ENCODE peak calls at places on chromosomes 2 and 18, in six cellular contexts. B, M, C, V, N and S are unnamed samples.

GRCh38 chr2:112010751-112011150 is 44.3 kb upstream of the TMEM87B start:
- DNase-seq in B (no peak), M (no peak), C (no peak), V (peak; percentile 78), N (no peak), S (no peak)

GRCh38 chr2:239779592-239779983 is 245.6 kb downstream of the NDUFA10 start:
- DNase-seq in B (no peak), M (no peak), C (no peak), V (no peak), N (no peak), S (peak; percentile 51)

GRCh38 chr18:59874166-59874565 is 25.6 kb upstream of the PMAIP1 start:
- DNase-seq in B (no peak), M (peak; percentile 61), C (no peak), V (no peak), N (peak; percentile 94), S (no peak)

GRCh38 chr18:57837917-57838548 is 34.9 kb upstream of the ATP8B1 start:
- DNase-seq in B (no peak), M (peak; percentile 54), C (no peak), V (no peak), N (peak; percentile 70), S (no peak)

GRCh38 chr18:63266888-63267790 is 52.4 kb downstream of the BCL2 start:
- DNase-seq in B (no peak), M (no peak), C (no peak), V (no peak), N (no peak), S (no peak)

GRCh38 chr18:32010124-32010745 is 8.4 kb upstream of the RNF125 start:
- DNase-seq in B (no peak), M (no peak), C (no peak), V (no peak), N (no peak), S (no peak)

GRCh38 chr18:62678847-62679535 is 36.4 kb upstream of the PHLPP1 start:
- DNase-seq in B (no peak), M (no peak), C (peak; percentile 15), V (no peak), N (no peak), S (no peak)

GRCh38 chr2:119678021-119678656 is 862 bp upstream of the TMEM177 start:
- DNase-seq in B (no peak), M (no peak), C (no peak), V (no peak), N (no peak), S (no peak)

GRCh38 chr2:208037564-208038487 is 12.5 kb upstream of the PLEKHM3 start:
- DNase-seq in B (no peak), M (no peak), C (no peak), V (no peak), N (no peak), S (no peak)

GRCh38 chr18:24979223-24979622 is 372.7 kb downstream of the ZNF521 start:
- DNase-seq in B (no peak), M (no peak), C (peak; percentile 46), V (no peak), N (no peak), S (no peak)

GRCh38 chr18:24985616-24986015 is 366.4 kb downstream of the ZNF521 start:
- DNase-seq in B (no peak), M (no peak), C (no peak), V (no peak), N (peak; percentile 22), S (no peak)

GRCh38 chr18:24986611-24987270 is 365.2 kb downstream of the ZNF521 start:
- DNase-seq in B (no peak), M (no peak), C (peak; percentile 37), V (no peak), N (peak; percentile 4), S (no peak)

GRCh38 chr18:24983566-24983965 is 368.4 kb downstream of the ZNF521 start:
- DNase-seq in B (no peak), M (no peak), C (no peak), V (no peak), N (no peak), S (no peak)

DNA sequence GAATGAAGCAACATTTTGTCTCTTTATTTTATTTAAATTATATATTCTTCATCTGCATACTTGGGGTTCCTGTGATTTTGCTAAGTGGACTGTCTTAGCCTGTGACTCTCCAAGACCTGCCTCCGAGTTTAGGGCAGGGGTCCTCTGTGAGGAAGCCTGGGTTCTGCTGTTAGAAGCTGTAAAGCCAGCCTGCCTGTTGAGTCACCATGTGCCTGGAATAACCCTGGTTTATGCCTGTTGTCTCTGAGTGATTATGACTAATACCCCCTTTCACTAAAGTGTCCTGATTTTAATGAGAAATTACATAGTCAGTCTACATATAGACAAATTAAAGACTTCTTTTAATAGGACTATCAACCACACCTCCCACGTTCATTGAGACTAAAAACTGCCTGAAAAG is 369.1 kb downstream of the ZNF521 start:
- DNase-seq in B (no peak), M (no peak), C (no peak), V (no peak), N (peak; percentile 27), S (no peak)
- H3K27me3 ChIP-seq in B (peaks cover 6% of the 10 kb centered on the region), M (no peaks in the 10 kb centered on the region), C (no peaks in the 10 kb centered on the region), V (no peaks in the 10 kb centered on the region), N (no peaks in the 10 kb centered on the region), S (no peaks in the 10 kb centered on the region)

DNA sequence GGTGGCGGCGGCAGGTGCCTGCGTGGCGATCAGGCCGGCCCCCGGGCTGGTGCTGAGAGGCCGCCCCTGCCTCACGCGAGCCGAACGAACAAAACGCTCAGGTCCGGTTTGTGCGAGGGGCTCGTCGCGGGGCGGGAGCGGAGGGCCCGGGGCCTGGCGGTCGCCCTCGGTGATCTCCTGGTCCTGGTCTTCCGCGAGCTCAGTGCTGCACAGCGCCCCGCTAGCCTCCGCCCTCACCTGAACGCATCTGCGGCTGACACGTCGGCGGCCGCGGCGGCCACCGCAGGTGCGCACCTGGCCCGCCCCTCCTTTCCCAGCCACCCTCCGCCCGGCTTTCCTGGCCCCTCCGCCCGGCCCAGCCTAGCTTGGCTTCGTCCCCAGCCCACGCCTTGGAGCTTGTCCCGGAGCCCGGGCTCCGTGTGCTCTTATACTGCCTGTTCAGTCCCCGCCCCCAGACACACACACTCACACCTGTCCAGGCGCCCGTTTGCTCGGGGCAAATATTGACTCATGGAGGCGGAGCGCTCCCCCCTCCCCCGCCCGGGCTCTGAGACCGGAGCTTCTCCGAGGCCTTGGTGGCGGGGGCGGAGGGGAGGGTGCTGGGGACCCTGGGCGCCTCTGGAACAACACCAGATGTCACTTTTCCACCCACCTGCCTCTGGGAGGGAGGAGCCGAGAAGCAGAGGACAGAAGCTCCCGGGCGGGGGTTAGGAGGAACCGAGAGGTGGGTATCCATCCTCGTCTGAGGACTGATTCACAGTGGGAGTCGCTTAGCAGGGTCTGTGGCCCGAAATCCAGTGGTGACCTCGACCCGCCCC is 8.6 kb upstream of the CRYBA2 start:
- DNase-seq in B (no peak), M (no peak), C (peak; percentile 39), V (no peak), N (no peak), S (peak; percentile 94)
- H3K4me3 ChIP-seq in B (no peak overlapping the region), M (peak overlapping the region; percentile 3), C (peak overlapping the region; percentile 52), V (peak overlapping the region; percentile 0), N (no peak overlapping the region), S (peak overlapping the region; percentile 40)

GRCh38 chr18:7592305-7593071 is 25.4 kb downstream of the PTPRM start:
- DNase-seq in B (no peak), M (no peak), C (peak; percentile 53), V (no peak), N (no peak), S (no peak)
- TF ChIP-seq CTCF in B (no peak), M (no peak), C (peak; percentile 52), V (no peak), N (no peak), S (no peak)

GRCh38 chr2:11535899-11536344 is 2.1 kb downstream of the GREB1 start:
- DNase-seq in B (no peak), M (no peak), C (no peak), V (no peak), N (no peak), S (no peak)

GRCh38 chr2:11532434-11533055 is 1.3 kb upstream of the GREB1 start:
- DNase-seq in B (no peak), M (peak; percentile 50), C (no peak), V (no peak), N (peak; percentile 77), S (no peak)

GRCh38 chr2:11533278-11534077 is at the start of gene GREB1:
- DNase-seq in B (no peak), M (no peak), C (no peak), V (no peak), N (no peak), S (no peak)

GRCh38 chr2:11534078-11534745 is 367 bp downstream of the GREB1 start:
- DNase-seq in B (no peak), M (no peak), C (no peak), V (no peak), N (no peak), S (no peak)

DNA sequence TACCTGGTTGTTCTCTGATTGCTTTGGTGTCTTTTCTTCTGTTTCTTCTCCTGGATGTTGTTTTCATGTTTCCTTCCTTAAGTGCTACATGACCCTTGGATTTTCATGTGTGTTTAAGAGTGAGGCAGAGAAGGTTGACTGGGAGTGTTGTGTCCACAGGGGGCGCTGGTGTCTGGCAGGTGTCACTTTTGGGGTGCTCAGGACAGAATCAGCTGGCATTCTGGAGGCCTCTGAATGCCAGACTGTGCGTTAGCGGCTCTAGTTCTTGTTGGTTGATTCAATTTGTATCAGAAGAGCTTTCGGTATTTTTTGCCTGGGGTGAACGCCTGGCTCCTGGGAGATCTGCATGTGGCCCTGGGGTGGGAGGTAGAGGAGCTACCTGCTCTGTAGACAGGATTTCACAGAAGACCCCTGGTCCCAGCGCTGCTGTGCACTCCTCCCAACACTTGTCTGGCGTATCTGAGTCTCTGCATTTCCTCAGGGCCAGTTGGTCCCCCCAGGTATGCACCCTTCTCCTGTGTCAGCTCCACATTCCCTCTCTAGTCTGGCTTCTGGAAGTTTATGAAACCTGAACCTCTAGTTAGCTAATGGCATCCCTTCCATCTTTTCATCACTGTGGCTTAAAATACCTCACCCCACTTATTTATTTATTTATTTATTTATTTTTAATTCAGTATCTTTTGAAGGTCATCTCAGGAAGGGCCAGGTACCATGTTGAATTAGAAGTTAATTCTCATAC is 1.1 kb downstream of the GREB1 start:
- DNase-seq in B (no peak), M (no peak), C (peak; percentile 34), V (no peak), N (no peak), S (no peak)
- H3K27me3 ChIP-seq in B (no peaks in the 10 kb centered on the region), M (no peaks in the 10 kb centered on the region), C (no peaks in the 10 kb centered on the region), V (no peaks in the 10 kb centered on the region), N (peaks cover 2% of the 10 kb centered on the region), S (peaks cover 15% of the 10 kb centered on the region)

GRCh38 chr2:236742936-236743622 is 173.5 kb downstream of the ACKR3 start:
- DNase-seq in B (no peak), M (peak; percentile 27), C (no peak), V (no peak), N (peak; percentile 35), S (no peak)
- H3K4me3 ChIP-seq in B (no peak overlapping the region), M (no peak overlapping the region), C (no peak overlapping the region), V (no peak overlapping the region), N (no peak overlapping the region), S (no peak overlapping the region)

GRCh38 chr2:151030663-151031230 is 230.9 kb downstream of the RBM43 start:
- DNase-seq in B (no peak), M (no peak), C (no peak), V (no peak), N (no peak), S (no peak)
- TF ChIP-seq CTCF in B (peak; percentile 41), M (no peak), C (peak; percentile 39), V (no peak), N (peak; percentile 19), S (no peak)

GRCh38 chr2:66437055-66437454 is 2.1 kb downstream of the MEIS1 start:
- DNase-seq in B (no peak), M (peak; percentile 32), C (no peak), V (no peak), N (peak; percentile 31), S (no peak)
- H3K27me3 ChIP-seq in B (peaks cover 8% of the 10 kb centered on the region), M (no peaks in the 10 kb centered on the region), C (peaks cover 78% of the 10 kb centered on the region), V (no peaks in the 10 kb centered on the region), N (no peaks in the 10 kb centered on the region), S (peaks cover 32% of the 10 kb centered on the region)